ENCODE peak calls at places on chromosomes 11 and 22, in four cellular contexts. S, Q, F and G are unnamed samples.
A peak's percentile ranks its signal among the peaks of the same experiment; 100 is the strongest.

GRCh38 chr22:45521178-45521577 is 18.5 kb downstream of the FBLN1 start:
- DNase-seq in F (no peak), S (no peak), Q (no peak), G (no peak)

GRCh38 chr11:123035831-123036230 is 26.1 kb downstream of the HSPA8 start:
- DNase-seq in Q (no peak), F (peak; percentile 2), S (no peak), G (no peak)

GRCh38 chr11:133306019-133306418 is 226.3 kb downstream of the OPCML start:
- DNase-seq in S (peak; percentile 55), Q (no peak), F (no peak), G (no peak)

GRCh38 chr11:86206296-86206695 is 38.3 kb upstream of the EED start:
- DNase-seq in Q (no peak), S (no peak), F (no peak), G (no peak)

GRCh38 chr11:6545917-6546605 is 49.0 kb downstream of the DNHD1 start:
- DNase-seq in S (no peak), Q (no peak), F (no peak), G (no peak)

GRCh38 chr11:129951201-129951882 is 51.3 kb downstream of the PRDM10 start:
- DNase-seq in F (no peak), Q (no peak), S (no peak), G (no peak)

GRCh38 chr11:79086056-79086455 is 354.8 kb downstream of the TENM4 start:
- DNase-seq in S (no peak), F (no peak), Q (no peak), G (no peak)

GRCh38 chr11:103789957-103790356 is 246.5 kb upstream of the DDI1 start:
- DNase-seq in S (no peak), F (no peak), Q (no peak), G (no peak)

GRCh38 chr11:57786436-57786835 is 24.8 kb downstream of the CTNND1 start:
- DNase-seq in F (no peak), S (no peak), Q (no peak), G (no peak)

GRCh38 chr11:121696177-121696863 is 243.6 kb upstream of the SORL1-AS1 start:
- DNase-seq in S (no peak), Q (no peak), F (peak; percentile 73), G (no peak)

GRCh38 chr11:118434553-118435232 is 1.6 kb upstream of the KMT2A start:
- DNase-seq in Q (peak; percentile 49), F (peak; percentile 68), S (peak; percentile 77), G (no peak)

GRCh38 chr11:75490221-75491181 is 35.2 kb downstream of the GDPD5 start:
- DNase-seq in Q (peak; percentile 86), F (no peak), S (no peak), G (no peak)

GRCh38 chr11:125952973-125953372 is 7.1 kb downstream of the VSIG10L2 start:
- DNase-seq in F (no peak), Q (peak; percentile 37), S (no peak), G (no peak)

GRCh38 chr22:50304528-50305392 is 2.7 kb downstream of the PLXNB2 start:
- DNase-seq in S (no peak), Q (peak; percentile 66), F (peak; percentile 92), G (no peak)

GRCh38 chr11:88103337-88104206 is 71.7 kb downstream of the RAB38 start:
- DNase-seq in Q (peak; percentile 79), S (peak; percentile 90), F (no peak), G (peak; percentile 1)

GRCh38 chr11:109865558-109866186 is 227.5 kb upstream of the ZC3H12C start:
- DNase-seq in Q (peak; percentile 62), F (no peak), S (no peak), G (no peak)

GRCh38 chr11:122367809-122368231 is 251.8 kb upstream of the BLID start:
- DNase-seq in S (peak; percentile 8), F (no peak), Q (no peak), G (peak; percentile 45)

GRCh38 chr11:114179234-114179941 is 116.8 kb upstream of the NNMT start:
- DNase-seq in F (peak; percentile 96), Q (no peak), S (no peak), G (no peak)

GRCh38 chr22:49080631-49081030 is 747.0 kb downstream of the BRD1 start:
- DNase-seq in F (peak; percentile 55), S (no peak), Q (no peak), G (no peak)

GRCh38 chr11:130141561-130142341 is 17.8 kb upstream of the ST14 start:
- DNase-seq in F (no peak), S (no peak), Q (no peak), G (no peak)

GRCh38 chr11:108713076-108713790 is 48.4 kb downstream of the DDX10 start:
- DNase-seq in Q (peak; percentile 20), S (no peak), F (no peak), G (no peak)

GRCh38 chr11:129376658-129377341 is 1.2 kb downstream of the BARX2 start:
- DNase-seq in F (no peak), Q (no peak), S (peak; percentile 80), G (no peak)

GRCh38 chr22:37145415-37146385 is 4.0 kb downstream of the IL2RB start:
- DNase-seq in S (no peak), F (no peak), Q (no peak), G (no peak)

GRCh38 chr11:45677811-45678515 is 12.5 kb upstream of the CHST1 start:
- DNase-seq in S (peak; percentile 42), F (no peak), Q (no peak), G (no peak)

GRCh38 chr11:128686745-128687177 is 7.1 kb upstream of the FLI1 start:
- DNase-seq in Q (peak; percentile 21), F (no peak), S (peak; percentile 77), G (no peak)

GRCh38 chr11:80163011-80163410 is 722.2 kb upstream of the TENM4 start:
- DNase-seq in F (no peak), S (no peak), Q (peak; percentile 57), G (no peak)

GRCh38 chr22:17860220-17860965 is 86.1 kb upstream of the BID start:
- DNase-seq in S (no peak), F (peak; percentile 79), Q (no peak), G (no peak)

GRCh38 chr22:42695294-42695693 is 25.4 kb downstream of the A4GALT start:
- DNase-seq in Q (no peak), F (peak; percentile 91), S (no peak), G (no peak)

GRCh38 chr11:80281194-80281593 is 840.4 kb upstream of the TENM4 start:
- DNase-seq in S (no peak), F (no peak), Q (peak; percentile 72), G (no peak)

GRCh38 chr11:28838741-28839140 is 730.6 kb downstream of the METTL15 start:
- DNase-seq in S (no peak), Q (no peak), F (no peak), G (no peak)

GRCh38 chr22:26921726-26922125 is 264.3 kb downstream of the MIAT start:
- DNase-seq in Q (no peak), F (no peak), S (no peak), G (no peak)
- H3K27me3 ChIP-seq in Q (no peaks in the 10 kb centered on the region), F (no peaks in the 10 kb centered on the region), S (peaks cover 11% of the 10 kb centered on the region), G (peaks cover 13% of the 10 kb centered on the region)

GRCh38 chr11:27039873-27040272 is 742 bp upstream of the BBOX1 start:
- DNase-seq in Q (no peak), S (no peak), F (no peak), G (no peak)
- TF ChIP-seq CTCF in Q (no peak), S (peak; percentile 18), F (no peak), G (peak; percentile 4)

GRCh38 chr11:72591785-72592490 is 82.3 kb downstream of the PDE2A start:
- DNase-seq in Q (no peak), F (no peak), S (no peak), G (no peak)
- H3K27me3 ChIP-seq in Q (peaks cover 32% of the 10 kb centered on the region), F (no peaks in the 10 kb centered on the region), S (peaks cover 94% of the 10 kb centered on the region), G (peaks cover 89% of the 10 kb centered on the region)

GRCh38 chr11:66268953-66269906 is 791 bp downstream of the RAB1B start:
- DNase-seq in F (peak; percentile 72), Q (peak; percentile 53), S (peak; percentile 66), G (no peak)
- TF ChIP-seq CTCF in F (no peak), Q (peak; percentile 46), S (peak; percentile 40), G (peak; percentile 37)

GRCh38 chr11:1734571-1735081 is 15.8 kb downstream of the IFITM10 start:
- DNase-seq in S (no peak), F (peak; percentile 65), Q (no peak), G (no peak)
- H3K27me3 ChIP-seq in S (peaks cover 69% of the 10 kb centered on the region), F (no peaks in the 10 kb centered on the region), Q (peaks cover 42% of the 10 kb centered on the region), G (peaks cover 14% of the 10 kb centered on the region)